ENCODE peak calls at places on chromosome 19, in six cellular contexts. A, Z, T, I, Y and K are unnamed samples.
A peak's percentile ranks its signal among the peaks of the same experiment; 100 is the strongest.

GRCh38 chr19:47155141-47155540 is 24.5 kb downstream of the SAE1 start:
- DNase-seq in A (no peak), Z (no peak), T (no peak), I (no peak), Y (no peak), K (no peak)

GRCh38 chr19:35053667-35054293 is 12.3 kb downstream of the HPN start:
- DNase-seq in A (no peak), Z (no peak), T (no peak), I (no peak), Y (no peak), K (no peak)

GRCh38 chr19:35410487-35410886 is 37.6 kb upstream of the FFAR2 start:
- DNase-seq in A (no peak), Z (no peak), T (no peak), I (no peak), Y (no peak), K (no peak)

GRCh38 chr19:39993605-39994004 is 3.3 kb upstream of the ZNF546 start:
- DNase-seq in A (no peak), Z (no peak), T (no peak), I (no peak), Y (no peak), K (no peak)

GRCh38 chr19:290539-291521 is at the start of gene PLPP2:
- DNase-seq in A (no peak), Z (no peak), T (no peak), I (no peak), Y (peak; percentile 80), K (no peak)

GRCh38 chr19:46724468-46724867 is 7.6 kb upstream of the PRKD2 start:
- DNase-seq in A (no peak), Z (no peak), T (no peak), I (no peak), Y (no peak), K (no peak)

GRCh38 chr19:55220525-55220924 is 8.0 kb downstream of the TMEM86B start:
- DNase-seq in A (no peak), Z (no peak), T (no peak), I (no peak), Y (no peak), K (no peak)

GRCh38 chr19:32098953-32099352 is 246.5 kb upstream of the ZNF507 start:
- DNase-seq in A (no peak), Z (no peak), T (no peak), I (no peak), Y (no peak), K (no peak)

GRCh38 chr19:49567722-49568454 is 12.5 kb downstream of the NOSIP start:
- DNase-seq in A (peak; percentile 70), Z (no peak), T (no peak), I (no peak), Y (no peak), K (peak; percentile 70)

GRCh38 chr19:49592486-49593232 is 1.7 kb downstream of the PRR12 start:
- DNase-seq in A (no peak), Z (no peak), T (no peak), I (peak; percentile 65), Y (no peak), K (peak; percentile 70)

GRCh38 chr19:52923782-52924593 is 760 bp upstream of the ZNF888 start:
- DNase-seq in A (no peak), Z (no peak), T (no peak), I (peak; percentile 85), Y (peak; percentile 87), K (peak; percentile 89)

GRCh38 chr19:54390942-54391577 is 24.2 kb upstream of the TTYH1 start:
- DNase-seq in A (peak; percentile 40), Z (peak; percentile 66), T (peak; percentile 21), I (peak; percentile 82), Y (no peak), K (peak; percentile 75)

GRCh38 chr19:9032136-9032626 is 22.0 kb upstream of the MUC16 start:
- DNase-seq in A (no peak), Z (no peak), T (no peak), I (no peak), Y (no peak), K (no peak)

GRCh38 chr19:39230096-39230764 is 14.6 kb downstream of the IFNL3 start:
- DNase-seq in A (no peak), Z (no peak), T (no peak), I (no peak), Y (no peak), K (no peak)

GRCh38 chr19:43526884-43527859 is at the start of gene ETHE1:
- DNase-seq in A (peak; percentile 51), Z (peak; percentile 51), T (peak; percentile 48), I (peak; percentile 86), Y (peak; percentile 93), K (peak; percentile 84)

GRCh38 chr19:7159105-7159933 is 89.8 kb downstream of the ZNF557 start:
- DNase-seq in A (no peak), Z (no peak), T (no peak), I (no peak), Y (no peak), K (peak; percentile 62)

GRCh38 chr19:39843919-39844793 is 2.0 kb downstream of the FBL start:
- DNase-seq in A (no peak), Z (no peak), T (no peak), I (peak; percentile 84), Y (no peak), K (peak; percentile 55)

GRCh38 chr19:558770-559439 is 13.5 kb upstream of the BSG start:
- DNase-seq in A (no peak), Z (no peak), T (no peak), I (no peak), Y (peak; percentile 67), K (no peak)